ENCODE peak calls at places on chromosomes 4 and X, in ten cellular contexts. Z, I, X, G, W, L, B, K, H and M are unnamed samples.

GRCh38 chr4:163895369-163896005 is 401.0 kb downstream of the TMA16 start:
- DNase-seq in W (no peak), L (no peak), Z (no peak), X (no peak), K (no peak), B (no peak), I (no peak), H (peak), G (no peak), M (no peak)

GRCh38 chr4:48222491-48222890 is 47.1 kb downstream of the TEC start:
- DNase-seq in L (no peak), Z (no peak), G (no peak), X (no peak), H (no peak), I (no peak), K (no peak), W (no peak), B (no peak), M (no peak)

GRCh38 chr4:5220028-5220427 is 168.7 kb downstream of the STK32B start:
- DNase-seq in L (no peak), X (no peak), W (no peak), K (no peak), G (no peak), B (no peak), H (no peak), I (no peak), Z (peak), M (peak)

GRCh38 chr4:98170035-98170434 is 26.8 kb upstream of the STPG2 start:
- DNase-seq in K (no peak), H (no peak), X (no peak), W (no peak), L (no peak), G (no peak), I (no peak), B (no peak), Z (peak), M (no peak)

GRCh38 chr4:150115851-150116250 is 37.6 kb downstream of the DCLK2 start:
- DNase-seq in B (no peak), I (no peak), G (no peak), X (no peak), W (no peak), Z (no peak), L (no peak), K (no peak), H (no peak), M (no peak)

GRCh38 chr4:1504786-1505500 is 98.7 kb upstream of the NKX1-1 start:
- DNase-seq in L (peak), B (no peak), G (no peak), W (no peak), H (no peak), X (peak), I (no peak), Z (no peak), K (no peak), M (no peak)

GRCh38 chrX:103183912-103184311 is 31.0 kb upstream of the BEX4 start:
- DNase-seq in B (no peak), X (no peak), L (no peak), W (no peak), H (no peak), K (no peak), I (no peak), Z (no peak), G (no peak), M (no peak)

GRCh38 chrX:142804085-142804484 is 221.6 kb upstream of the SPANXN4 start:
- DNase-seq in H (no peak), I (no peak), G (no peak), Z (peak), X (no peak), B (no peak), K (no peak), L (peak), W (no peak), M (no peak)

GRCh38 chr4:123588631-123589223 is 192.1 kb downstream of the SPRY1 start:
- DNase-seq in L (no peak), Z (no peak), X (no peak), G (no peak), H (peak), I (no peak), K (no peak), B (peak), W (peak), M (no peak)

GRCh38 chr4:25013756-25014737 is 16.7 kb downstream of the LGI2 start:
- DNase-seq in I (no peak), X (no peak), Z (no peak), G (no peak), L (no peak), B (no peak), H (no peak), W (peak), K (no peak), M (no peak)

GRCh38 chrX:153643431-153644351 is 3.3 kb upstream of the DUSP9 start:
- DNase-seq in L (no peak), B (no peak), G (no peak), H (no peak), K (no peak), W (no peak), I (peak), X (peak), Z (peak), M (no peak)

GRCh38 chr4:15331930-15332329 is 95.9 kb upstream of the C1QTNF7 start:
- DNase-seq in X (no peak), H (no peak), W (no peak), B (no peak), G (no peak), L (no peak), I (no peak), K (no peak), Z (no peak), M (no peak)

GRCh38 chr4:81627617-81628016 is 155.9 kb upstream of the RASGEF1B start:
- DNase-seq in B (no peak), L (no peak), H (no peak), G (no peak), I (no peak), W (no peak), Z (no peak), X (no peak), K (no peak), M (no peak)

GRCh38 chrX:46703980-46704379 is 54.9 kb downstream of the SLC9A7 start:
- DNase-seq in H (no peak), G (no peak), L (peak), B (no peak), Z (peak), W (no peak), X (no peak), K (no peak), I (no peak), M (no peak)

GRCh38 chr4:150725957-150726523 is 144.1 kb downstream of the MAB21L2 start:
- DNase-seq in K (no peak), W (no peak), H (no peak), L (no peak), G (no peak), X (no peak), I (no peak), Z (no peak), B (no peak), M (no peak)

GRCh38 chrX:119105826-119106225 is 21.8 kb downstream of the KIAA1210 start:
- DNase-seq in W (no peak), K (no peak), X (no peak), L (no peak), G (no peak), Z (no peak), I (no peak), H (no peak), B (no peak), M (no peak)

GRCh38 chr4:162838671-162839070 is 328.0 kb downstream of the NAF1 start:
- DNase-seq in H (no peak), X (no peak), L (no peak), G (no peak), K (no peak), I (no peak), B (no peak), W (no peak), Z (no peak), M (no peak)

GRCh38 chrX:38805294-38806053 is 4.2 kb downstream of the MID1IP1 start:
- DNase-seq in H (peak), I (peak), W (peak), L (peak), B (peak), K (peak), Z (peak), X (peak), G (no peak), M (no peak)

GRCh38 chrX:145817666-145818521 is at the start of gene SLITRK2:
- DNase-seq in W (no peak), X (no peak), G (no peak), K (no peak), B (no peak), I (peak), L (no peak), H (no peak), Z (peak), M (no peak)

GRCh38 chr4:180057891-180058643 is 2185.1 kb upstream of the TENM3 start:
- DNase-seq in B (no peak), G (no peak), I (no peak), X (peak), K (no peak), W (no peak), H (peak), L (no peak), Z (peak), M (no peak)

GRCh38 chr4:107665001-107665400 is 55.0 kb downstream of the PAPSS1 start:
- DNase-seq in K (no peak), Z (no peak), W (peak), X (no peak), H (no peak), I (no peak), L (no peak), G (no peak), B (no peak), M (no peak)

GRCh38 chr4:110840221-110840654 is 217.4 kb upstream of the PITX2 start:
- DNase-seq in G (no peak), L (no peak), I (no peak), K (no peak), X (no peak), H (no peak), B (peak), Z (no peak), W (no peak), M (no peak)

GRCh38 chrX:150899191-150899757 is 806 bp upstream of the CD99L2 start:
- DNase-seq in H (peak), Z (peak), W (peak), L (peak), K (peak), I (peak), B (no peak), G (no peak), X (peak), M (no peak)